ENCODE peak calls at places on chromosome 14, in nine cellular contexts. H is AG10803; K is CD8-positive, alpha-beta T cell; Z is tibial artery; I is Calu3; L is A549; Y is glutamatergic neuron; V is stomach; J is AG09319. C is an unnamed sample.

GRCh38 chr14:59123975-59124374 is 64.5 kb upstream of the DAAM1 start:
- DNase-seq in H (peak; percentile 40), Z (no peak), K (no peak), Y (no peak), J (no peak), V (no peak), L (peak; percentile 10), I (no peak), C (no peak)

GRCh38 chr14:61585598-61586538 is 109.4 kb upstream of the HIF1A start:
- DNase-seq in J (no peak), V (peak; percentile 61), H (peak; percentile 55), Z (peak; percentile 76), L (no peak), Y (no peak), I (no peak), K (no peak), C (no peak)

GRCh38 chr14:32010561-32011188 is 66.4 kb upstream of the ARHGAP5 start:
- DNase-seq in J (no peak), I (no peak), Z (no peak), H (peak; percentile 38), V (no peak), K (no peak), L (peak; percentile 81), Y (no peak), C (no peak)

GRCh38 chr14:105073720-105074600 is 8.7 kb upstream of the GPR132 start:
- DNase-seq in H (no peak), L (no peak), Z (no peak), K (no peak), V (no peak), Y (no peak), J (no peak), I (no peak), C (no peak)

GRCh38 chr14:100203146-100203545 is 35.8 kb upstream of the YY1 start:
- DNase-seq in J (no peak), Z (no peak), L (no peak), V (no peak), Y (no peak), K (no peak), H (no peak), I (no peak), C (no peak)

GRCh38 chr14:22333408-22334274 is 255.4 kb downstream of the DAD1 start:
- DNase-seq in H (peak; percentile 26), J (no peak), I (peak; percentile 54), V (peak; percentile 30), K (no peak), Y (no peak), L (peak; percentile 73), Z (no peak), C (no peak)

GRCh38 chr14:33509927-33510535 is 440.8 kb downstream of the EGLN3 start:
- DNase-seq in V (no peak), H (peak; percentile 57), J (no peak), Z (no peak), L (no peak), I (no peak), Y (no peak), K (no peak), C (no peak)

GRCh38 chr14:34628681-34629135 is 1.2 kb downstream of the SNX6 start:
- DNase-seq in L (no peak), V (peak; percentile 37), I (no peak), H (peak; percentile 32), J (no peak), K (no peak), Y (no peak), Z (no peak), C (no peak)

GRCh38 chr14:96986701-96987474 is 189.7 kb downstream of the VRK1 start:
- DNase-seq in Y (no peak), V (no peak), H (no peak), Z (no peak), I (no peak), J (no peak), K (no peak), L (no peak), C (no peak)

GRCh38 chr14:66009104-66009503 is 477.1 kb upstream of the CCDC196 start:
- DNase-seq in I (no peak), J (peak; percentile 28), V (no peak), Y (no peak), H (peak; percentile 81), L (peak; percentile 7), K (no peak), Z (peak; percentile 22), C (no peak)

GRCh38 chr14:37116933-37117844 is 55.2 kb downstream of the SLC25A21 start:
- DNase-seq in Z (no peak), K (no peak), H (peak; percentile 62), J (peak; percentile 63), I (no peak), V (no peak), Y (no peak), L (peak; percentile 40), C (no peak)
- TF ChIP-seq CTCF in Z (peak; percentile 59), K (no peak), H (peak; percentile 69), J (peak; percentile 77), I (peak; percentile 20), V (no peak), Y (no peak), L (peak; percentile 65), C (no peak)

GRCh38 chr14:20641591-20641990 is at the start of gene OR6S1:
- DNase-seq in K (no peak), V (no peak), I (no peak), Y (no peak), J (no peak), H (no peak), Z (no peak), L (no peak), C (no peak)
- TF ChIP-seq CTCF in K (no peak), V (no peak), I (no peak), Y (no peak), J (no peak), H (no peak), Z (no peak), L (no peak), C (no peak)

GRCh38 chr14:90116444-90116843 is 54.6 kb downstream of the KCNK13 start:
- DNase-seq in K (no peak), I (no peak), V (no peak), J (no peak), H (no peak), L (no peak), Y (no peak), Z (no peak), C (no peak)

GRCh38 chr14:90109858-90110257 is 48.1 kb downstream of the KCNK13 start:
- DNase-seq in Y (peak; percentile 18), Z (no peak), V (no peak), H (no peak), K (no peak), I (peak; percentile 30), J (no peak), L (peak; percentile 34), C (no peak)

GRCh38 chr14:90111895-90112534 is 50.2 kb downstream of the KCNK13 start:
- DNase-seq in V (no peak), H (peak; percentile 59), Z (no peak), I (no peak), L (peak; percentile 24), J (no peak), Y (no peak), K (no peak), C (no peak)

GRCh38 chr14:90115780-90116179 is 54.0 kb downstream of the KCNK13 start:
- DNase-seq in H (no peak), Z (no peak), J (no peak), K (no peak), L (no peak), V (no peak), Y (no peak), I (no peak), C (no peak)

DNA sequence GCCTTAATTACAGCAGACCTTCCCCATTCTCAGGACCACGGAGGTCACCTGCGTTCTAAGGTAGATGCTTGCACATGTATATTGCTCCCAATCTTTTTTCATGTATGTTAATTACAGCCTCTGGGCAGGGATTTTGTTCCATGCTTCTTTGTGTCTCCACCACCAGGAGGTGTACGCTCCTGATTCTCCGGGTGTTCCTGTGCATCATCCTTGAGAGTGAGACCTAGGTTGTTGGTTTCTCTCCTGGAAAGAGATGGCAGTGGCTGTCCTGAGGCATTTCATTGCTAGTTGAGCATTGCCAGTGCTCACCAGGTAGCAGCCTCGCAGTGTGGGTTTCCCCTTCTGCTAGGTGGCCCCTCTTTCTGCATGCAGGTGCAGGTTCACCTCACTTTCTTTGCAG is 52.8 kb downstream of the KCNK13 start:
- DNase-seq in I (no peak), K (no peak), L (peak; percentile 11), V (no peak), Y (no peak), Z (no peak), J (no peak), H (no peak), C (no peak)
- TF ChIP-seq CTCF in I (no peak), K (no peak), L (no peak), V (no peak), Y (no peak), Z (no peak), J (no peak), H (no peak), C (no peak)

GRCh38 chr14:64636980-64637429 is 67.2 kb upstream of the PLEKHG3 start:
- DNase-seq in H (no peak), I (no peak), Z (no peak), J (no peak), V (no peak), Y (no peak), K (no peak), L (no peak), C (no peak)
- TF ChIP-seq CTCF in H (no peak), I (no peak), Z (no peak), J (no peak), V (no peak), Y (peak; percentile 39), K (peak; percentile 33), L (no peak), C (no peak)

GRCh38 chr14:68564826-68565760 is 227.8 kb downstream of the ZFP36L1 start:
- DNase-seq in I (no peak), K (no peak), H (peak; percentile 48), L (no peak), V (no peak), Y (no peak), J (no peak), Z (no peak), C (no peak)

GRCh38 chr14:68566075-68566474 is 226.8 kb downstream of the ZFP36L1 start:
- DNase-seq in J (no peak), H (no peak), K (no peak), V (no peak), L (no peak), I (no peak), Y (no peak), Z (no peak), C (no peak)

GRCh38 chr14:68562911-68563255 is 230.0 kb downstream of the ZFP36L1 start:
- DNase-seq in L (no peak), I (no peak), J (no peak), H (no peak), K (no peak), Z (no peak), V (peak; percentile 25), Y (no peak), C (no peak)

GRCh38 chr14:68563256-68564131 is 229.4 kb downstream of the ZFP36L1 start:
- DNase-seq in Y (no peak), J (peak; percentile 53), Z (no peak), K (no peak), I (no peak), V (peak; percentile 42), L (no peak), H (peak; percentile 94), C (no peak)

DNA sequence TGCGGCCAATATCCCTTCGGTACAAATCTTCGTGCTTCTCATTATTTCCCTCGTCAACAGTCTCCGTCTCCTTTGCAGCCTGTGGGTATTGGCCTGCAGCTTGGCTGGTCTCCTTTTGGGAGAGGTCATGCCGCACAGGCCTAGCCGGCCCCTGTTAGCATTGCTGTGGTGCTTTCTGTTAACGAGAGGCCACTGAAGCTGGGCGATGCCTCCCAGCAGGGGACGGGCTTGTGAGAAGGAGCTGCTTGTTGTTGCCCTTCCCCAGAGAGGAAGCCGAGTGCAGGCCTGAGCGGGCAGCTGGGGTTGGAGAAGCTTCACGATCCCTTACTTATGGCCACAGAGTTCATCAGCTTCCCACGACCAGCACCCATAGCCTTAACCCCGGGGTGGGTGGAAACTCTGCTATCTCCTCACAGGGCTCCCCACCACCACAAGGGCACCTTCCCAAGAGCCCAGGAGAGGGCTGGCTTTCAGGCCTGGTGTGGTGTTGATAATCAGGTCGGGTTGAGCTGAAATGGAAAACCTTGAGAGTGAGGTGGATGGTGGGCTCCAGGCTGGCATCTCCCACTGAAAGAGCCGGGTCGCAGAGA is 228.5 kb downstream of the ZFP36L1 start:
- DNase-seq in K (no peak), V (no peak), H (no peak), Y (peak; percentile 42), J (no peak), L (no peak), Z (no peak), I (no peak), C (no peak)
- TF ChIP-seq CTCF in K (no peak), V (no peak), H (no peak), Y (no peak), J (no peak), L (no peak), Z (no peak), I (no peak), C (no peak)

C was measured in activated B cell treated with CpG ODN at 0.5 μM for 24 hours.